ENCODE peak calls at places on chromosomes 7 and 10, in five cellular contexts. M is SK-N-SH, B is HepG2, Y is K562, V is GM12878. O is an unnamed sample.
A peak's percentile ranks its signal among the peaks of the same experiment; 100 is the strongest.

GRCh38 chr7:16712916-16713315 is 40.6 kb upstream of the TSPAN13 start:
- DNase-seq in M (no peak), B (no peak), Y (no peak), V (no peak), O (no peak)

GRCh38 chr10:114683162-114683561 is 25.1 kb upstream of the ABLIM1 start:
- DNase-seq in M (no peak), B (no peak), Y (no peak), V (no peak), O (no peak)

GRCh38 chr7:27793780-27794179 is 53.8 kb downstream of the TAX1BP1 start:
- DNase-seq in M (no peak), B (no peak), Y (no peak), V (no peak), O (no peak)

GRCh38 chr10:130929422-130930325 is 381.8 kb downstream of the TCERG1L start:
- DNase-seq in M (no peak), B (no peak), Y (no peak), V (no peak), O (no peak)

GRCh38 chr7:108030536-108030935 is 27.6 kb upstream of the LAMB1 start:
- DNase-seq in M (no peak), B (no peak), Y (no peak), V (no peak), O (no peak)

GRCh38 chr7:106766551-106766950 is 98.5 kb upstream of the PIK3CG start:
- DNase-seq in M (no peak), B (no peak), Y (no peak), V (no peak), O (no peak)

GRCh38 chr7:37425504-37425903 is 23.2 kb downstream of the ELMO1 start:
- DNase-seq in M (no peak), B (no peak), Y (no peak), V (no peak), O (no peak)

GRCh38 chr7:15795371-15795770 is 108.9 kb upstream of the MEOX2 start:
- DNase-seq in M (no peak), B (no peak), Y (no peak), V (no peak), O (no peak)

GRCh38 chr7:128092221-128092620 is 61.0 kb upstream of the LRRC4 start:
- DNase-seq in M (no peak), B (no peak), Y (no peak), V (no peak), O (no peak)

GRCh38 chr10:91796332-91797076 is 1.7 kb upstream of the TNKS2 start:
- DNase-seq in M (no peak), B (peak; percentile 4), Y (no peak), V (peak; percentile 64), O (peak; percentile 65)

GRCh38 chr10:101120884-101121660 is 10.0 kb upstream of the TLX1 start:
- DNase-seq in M (peak; percentile 9), B (no peak), Y (no peak), V (no peak), O (no peak)

GRCh38 chr10:34295142-34295548 is 520.0 kb downstream of the PARD3 start:
- DNase-seq in M (no peak), B (no peak), Y (no peak), V (no peak), O (no peak)

GRCh38 chr10:75062191-75062849 is 49.1 kb upstream of the SAMD8 start:
- DNase-seq in M (peak; percentile 57), B (no peak), Y (no peak), V (no peak), O (no peak)

GRCh38 chr7:107579546-107579880 is 533 bp upstream of the BCAP29 start:
- DNase-seq in M (no peak), B (peak; percentile 34), Y (no peak), V (no peak), O (no peak)

GRCh38 chr10:29866356-29866755 is 193.0 kb downstream of the JCAD start:
- DNase-seq in M (no peak), B (no peak), Y (no peak), V (no peak), O (no peak)

GRCh38 chr7:40714338-40715052 is 579.7 kb downstream of the SUGCT start:
- DNase-seq in M (peak; percentile 33), B (no peak), Y (no peak), V (no peak), O (no peak)

GRCh38 chr7:82705831-82706230 is 262.3 kb upstream of the CACNA2D1 start:
- DNase-seq in M (no peak), B (no peak), Y (no peak), V (no peak), O (no peak)

GRCh38 chr7:99098824-99099498 is 44.9 kb downstream of the SMURF1 start:
- DNase-seq in M (no peak), B (peak; percentile 96), Y (no peak), V (no peak), O (no peak)

GRCh38 chr7:111858331-111858730 is 296.0 kb upstream of the IMMP2L start:
- DNase-seq in M (no peak), B (no peak), Y (no peak), V (no peak), O (no peak)

GRCh38 chr7:125605241-125605640 is 675.6 kb upstream of the POT1 start:
- DNase-seq in M (no peak), B (no peak), Y (peak; percentile 19), V (no peak), O (no peak)

GRCh38 chr7:64045301-64046040 is at the start of gene ZNF727:
- DNase-seq in M (peak; percentile 67), B (no peak), Y (peak; percentile 11), V (no peak), O (no peak)

GRCh38 chr10:86065711-86066251 is 300.8 kb downstream of the GRID1 start:
- DNase-seq in M (no peak), B (no peak), Y (no peak), V (no peak), O (no peak)

GRCh38 chr10:64430690-64431323 is 909.6 kb downstream of the REEP3 start:
- DNase-seq in M (peak; percentile 6), B (peak; percentile 5), Y (no peak), V (no peak), O (peak; percentile 54)

GRCh38 chr10:47447209-47447608 is 36.7 kb downstream of the ANXA8 start:
- DNase-seq in M (no peak), B (no peak), Y (no peak), V (no peak), O (no peak)

GRCh38 chr10:33161550-33162247 is 172.8 kb downstream of the NRP1 start:
- DNase-seq in M (no peak), B (peak; percentile 29), Y (no peak), V (no peak), O (no peak)

GRCh38 chr7:26202019-26202985 is 757 bp downstream of the CBX3 start:
- DNase-seq in M (peak; percentile 85), B (no peak), Y (peak; percentile 78), V (no peak), O (no peak)

GRCh38 chr7:102457352-102457924 is 7.2 kb downstream of the ALKBH4 start:
- DNase-seq in M (no peak), B (no peak), Y (no peak), V (no peak), O (no peak)
- H3K9ac ChIP-seq in M (peak overlapping the region; percentile 2), B (no peak overlapping the region), Y (peak overlapping the region; percentile 37), V (no peak overlapping the region), O (no peak overlapping the region)

DNA sequence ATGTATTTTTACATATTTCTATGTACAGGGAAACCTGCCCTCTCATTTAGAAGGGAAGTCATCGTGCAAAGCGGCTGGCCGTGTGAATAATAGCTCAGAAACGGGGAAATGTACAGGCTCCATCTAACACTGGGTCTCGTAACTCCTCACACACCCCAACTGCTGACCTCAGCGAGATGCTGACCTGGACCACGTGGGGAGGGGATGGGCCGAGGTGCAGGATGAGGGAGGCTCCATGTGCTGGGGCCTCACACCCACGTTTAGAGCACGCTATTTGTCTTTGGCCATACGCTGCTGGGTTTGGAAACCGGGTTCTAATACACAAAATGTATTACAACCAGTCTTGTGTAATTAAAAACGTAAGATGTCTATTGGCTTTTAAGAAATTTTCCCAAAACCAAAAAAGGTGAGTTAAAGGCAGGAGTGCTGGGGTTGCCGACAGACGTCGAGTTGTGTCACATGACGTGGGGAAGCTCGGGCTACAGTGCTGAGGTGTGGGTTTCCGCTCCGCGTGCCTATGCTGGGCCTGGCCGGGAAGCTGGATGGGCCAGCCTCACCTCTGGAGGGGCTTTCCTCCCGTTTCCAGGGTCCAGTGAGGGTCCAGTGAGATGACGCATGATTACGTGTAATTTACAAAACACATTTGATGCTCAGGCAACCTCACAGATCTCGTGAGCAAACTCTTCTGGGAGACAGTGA is 215.6 kb downstream of the DNAJB6 start:
- DNase-seq in M (no peak), B (no peak), Y (no peak), V (no peak), O (no peak)
- TF ChIP-seq TAF1 in M (no peak), B (no peak), Y (no peak), V (no peak), O (no peak)

DNA sequence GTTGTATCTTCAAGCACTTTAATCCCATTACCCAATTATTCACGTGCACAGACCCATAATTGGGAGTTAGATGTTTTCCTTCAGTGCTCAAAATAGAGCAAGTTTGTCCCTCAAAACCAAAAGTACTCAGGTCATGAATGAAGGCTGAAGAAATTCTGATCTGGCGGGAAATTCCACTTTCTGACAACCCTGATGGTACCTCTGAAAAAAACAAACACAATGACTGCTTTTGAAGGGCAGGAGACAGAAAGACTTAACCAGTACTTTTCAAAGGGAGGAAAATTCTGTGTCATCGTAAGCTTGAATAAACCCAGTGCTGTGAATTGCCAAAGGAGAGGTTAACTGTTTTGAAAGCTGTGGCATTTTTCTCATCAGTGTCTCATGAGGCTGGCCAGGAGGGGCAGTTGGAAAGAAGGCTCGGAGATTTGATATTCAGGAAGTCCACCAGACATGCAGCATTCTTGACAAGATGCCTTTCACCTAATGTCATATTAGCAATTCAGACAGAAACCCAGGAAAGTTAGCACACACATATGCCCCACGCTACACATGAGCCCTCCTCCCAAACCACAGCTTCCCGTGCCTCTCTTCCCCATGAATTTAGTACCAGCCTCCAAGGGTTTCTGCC is 347.0 kb downstream of the KCNMA1 start:
- DNase-seq in M (no peak), B (no peak), Y (no peak), V (no peak), O (no peak)
- H3K9ac ChIP-seq in M (peak overlapping the region; percentile 76), B (no peak overlapping the region), Y (no peak overlapping the region), V (no peak overlapping the region), O (no peak overlapping the region)

GRCh38 chr10:51386248-51386885 is 312.1 kb downstream of the PRKG1 start:
- DNase-seq in M (no peak), B (no peak), Y (no peak), V (no peak), O (no peak)
- TF ChIP-seq TAF1 in M (no peak), B (no peak), Y (no peak), V (no peak), O (no peak)

DNA sequence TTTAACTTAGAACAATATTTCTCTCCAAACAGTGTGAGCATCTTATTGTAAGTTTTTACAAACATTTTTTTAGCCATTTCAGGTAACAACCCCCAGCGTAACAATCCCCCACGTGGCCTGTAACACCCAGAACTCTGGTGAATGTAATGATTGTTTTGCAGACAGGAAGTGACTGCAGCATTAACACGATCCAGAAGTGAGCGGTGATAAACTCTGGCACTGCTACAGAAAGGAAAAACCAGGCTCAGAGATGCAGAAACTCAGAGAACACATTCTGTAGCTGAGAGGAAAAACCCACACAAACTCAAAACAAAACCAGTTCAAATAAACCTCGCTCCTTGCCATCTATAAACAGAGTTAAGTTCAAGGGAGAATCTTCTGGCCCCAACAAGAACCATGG is 285.7 kb downstream of the FGFR2 start:
- DNase-seq in M (peak; percentile 27), B (no peak), Y (no peak), V (no peak), O (no peak)
- H3K9ac ChIP-seq in M (no peak overlapping the region), B (no peak overlapping the region), Y (no peak overlapping the region), V (no peak overlapping the region), O (no peak overlapping the region)

GRCh38 chr7:133458688-133459087 is 205.8 kb downstream of the EXOC4 start:
- DNase-seq in M (no peak), B (no peak), Y (no peak), V (no peak), O (no peak)
- TF ChIP-seq TAF1 in M (no peak), B (no peak), Y (no peak), V (no peak), O (no peak)

O was measured in H1.